ENCODE peak calls at places on chromosome 1, in eight cellular contexts. D is iris pigment epithelial cell, J is NCI-H1105, Q is iPS-NIHi11, M is choroid plexus epithelial cell, F is NCI-H460, N is occipital lobe, C is astrocyte of the spinal cord. U is an unnamed sample.

GRCh38 chr1:230167419-230167852 is 100.4 kb downstream of the GALNT2 start:
- DNase-seq in D (peak), J (no peak), Q (peak), M (peak), F (peak), N (no peak), C (peak), U (no peak)

GRCh38 chr1:56189946-56190920 is 389.1 kb downstream of the PLPP3 start:
- DNase-seq in D (no peak), J (no peak), Q (peak), M (peak), F (no peak), N (no peak), C (no peak), U (no peak)

GRCh38 chr1:54581621-54582035 is 33.6 kb downstream of the ACOT11 start:
- DNase-seq in D (peak), J (peak), Q (peak), M (peak), F (no peak), N (peak), C (peak), U (peak)

GRCh38 chr1:44072204-44072603 is 40.9 kb upstream of the SLC6A9 start:
- DNase-seq in D (peak), J (no peak), Q (no peak), M (peak), F (no peak), N (no peak), C (peak), U (no peak)

GRCh38 chr1:192788184-192788583 is 20.7 kb upstream of the RGS2 start:
- DNase-seq in D (peak), J (no peak), Q (peak), M (peak), F (peak), N (peak), C (peak), U (no peak)

GRCh38 chr1:154434346-154435075 is 29.4 kb downstream of the IL6R start:
- DNase-seq in D (no peak), J (no peak), Q (no peak), M (peak), F (no peak), N (no peak), C (no peak), U (no peak)

GRCh38 chr1:116987256-116987555 is 14.4 kb upstream of the CD101 start:
- DNase-seq in D (no peak), J (no peak), Q (no peak), M (no peak), F (no peak), N (no peak), C (no peak), U (peak)

GRCh38 chr1:91014475-91014874 is 7.4 kb downstream of the ZNF644 start:
- DNase-seq in D (no peak), J (no peak), Q (no peak), M (no peak), F (no peak), N (no peak), C (no peak), U (no peak)

GRCh38 chr1:224745924-224746323 is 129.8 kb downstream of the CNIH3 start:
- DNase-seq in D (no peak), J (no peak), Q (no peak), M (no peak), F (no peak), N (no peak), C (no peak), U (no peak)

GRCh38 chr1:228085287-228085926 is 2.9 kb downstream of the ARF1 start:
- DNase-seq in D (peak), J (no peak), Q (no peak), M (peak), F (no peak), N (no peak), C (peak), U (no peak)

GRCh38 chr1:204194080-204194479 is 2.2 kb downstream of the KISS1 start:
- DNase-seq in D (no peak), J (no peak), Q (no peak), M (no peak), F (no peak), N (no peak), C (no peak), U (no peak)

GRCh38 chr1:109762821-109763645 is 690 bp downstream of the EPS8L3 start:
- DNase-seq in D (peak), J (no peak), Q (no peak), M (peak), F (peak), N (no peak), C (peak), U (peak)

GRCh38 chr1:166679369-166679768 is 159.9 kb upstream of the POGK start:
- DNase-seq in D (no peak), J (no peak), Q (no peak), M (no peak), F (no peak), N (no peak), C (no peak), U (no peak)